ENCODE peak calls at places on chromosomes 6 and 20, in eight cellular contexts. N is OCI-M1; Y is choroid plexus epithelial cell; M is sciatic nerve; U is T-helper 17 cell; B is SJSA1; F is NCI-H1436; H is effector memory CD8-positive, alpha-beta T cell. W is an unnamed sample.
A peak's percentile ranks its signal among the peaks of the same experiment; 100 is the strongest.

GRCh38 chr20:39835040-39835842 is 853.8 kb downstream of the MAFB start:
- DNase-seq in F (no peak), N (no peak), H (no peak), U (no peak), M (no peak), B (no peak), Y (no peak), W (no peak)

GRCh38 chr6:70310063-70310694 is 7.3 kb upstream of the COL9A1 start:
- DNase-seq in M (no peak), U (no peak), F (peak; percentile 1), N (peak; percentile 82), B (peak; percentile 10), Y (peak; percentile 81), H (no peak), W (no peak)

GRCh38 chr6:66226099-66226498 is 519.1 kb upstream of the EYS start:
- DNase-seq in F (no peak), H (no peak), U (no peak), N (no peak), M (no peak), Y (no peak), B (no peak), W (no peak)

GRCh38 chr6:31498748-31499147 is 803 bp downstream of the MICB start:
- DNase-seq in M (no peak), H (no peak), B (no peak), N (no peak), U (no peak), F (no peak), Y (no peak), W (no peak)

GRCh38 chr20:53922901-53923314 is 147.5 kb downstream of the BCAS1 start:
- DNase-seq in N (peak; percentile 76), B (no peak), H (no peak), M (no peak), U (no peak), Y (no peak), F (no peak), W (no peak)

GRCh38 chr20:1381753-1382591 is 10.9 kb downstream of the FKBP1A start:
- DNase-seq in U (no peak), F (no peak), N (peak; percentile 54), M (no peak), B (no peak), Y (no peak), H (no peak), W (no peak)

GRCh38 chr20:21396045-21396893 is 1.1 kb downstream of the NKX2-4 start:
- DNase-seq in N (no peak), Y (no peak), B (no peak), U (no peak), H (no peak), F (no peak), M (no peak), W (no peak)

GRCh38 chr6:71072508-71072907 is 115.6 kb upstream of the B3GAT2 start:
- DNase-seq in Y (peak; percentile 61), N (no peak), B (no peak), M (no peak), U (no peak), H (no peak), F (no peak), W (no peak)

GRCh38 chr6:4291453-4292403 is 156.4 kb upstream of the ECI2 start:
- DNase-seq in N (peak; percentile 63), U (no peak), H (no peak), M (no peak), Y (peak; percentile 84), B (no peak), F (no peak), W (no peak)

GRCh38 chr6:160004419-160005160 is 35.7 kb downstream of the IGF2R start:
- DNase-seq in M (no peak), Y (no peak), U (no peak), B (no peak), F (no peak), H (no peak), N (no peak), W (no peak)

GRCh38 chr6:26224940-26225847 is 138.0 kb downstream of the HFE start:
- DNase-seq in F (peak; percentile 78), Y (peak; percentile 97), U (no peak), B (peak; percentile 36), M (no peak), H (no peak), N (no peak), W (no peak)

GRCh38 chr20:46739441-46740213 is 30.2 kb downstream of the SLC2A10 start:
- DNase-seq in M (no peak), N (no peak), Y (peak; percentile 37), B (no peak), H (no peak), F (no peak), U (no peak), W (no peak)

GRCh38 chr6:164130151-164130550 is 715.6 kb downstream of the QKI start:
- DNase-seq in U (no peak), H (no peak), Y (no peak), N (no peak), B (no peak), F (peak; percentile 35), M (no peak), W (no peak)

GRCh38 chr6:72286911-72287311 is 335.0 kb upstream of the KCNQ5 start:
- DNase-seq in U (no peak), Y (peak; percentile 91), M (no peak), B (peak; percentile 26), H (no peak), N (no peak), F (no peak), W (no peak)

GRCh38 chr20:51354191-51354768 is 188.2 kb downstream of the NFATC2 start:
- DNase-seq in M (no peak), F (no peak), U (no peak), H (no peak), B (peak; percentile 67), N (no peak), Y (peak; percentile 61), W (no peak)

GRCh38 chr6:141203902-141204575 is 928.7 kb upstream of the GJE1 start:
- DNase-seq in U (no peak), H (no peak), M (no peak), N (no peak), F (no peak), B (peak; percentile 5), Y (peak; percentile 84), W (no peak)

GRCh38 chr20:208937-209566 is 18.0 kb upstream of the DEFB129 start:
- DNase-seq in F (peak; percentile 35), H (peak; percentile 2), Y (peak; percentile 88), B (peak; percentile 12), U (no peak), M (no peak), N (peak; percentile 90), W (peak; percentile 6)

GRCh38 chr20:12049125-12049524 is 131.4 kb downstream of the BTBD3 start:
- DNase-seq in M (no peak), Y (peak; percentile 80), N (no peak), F (no peak), H (no peak), U (no peak), B (no peak), W (no peak)

GRCh38 chr6:39086294-39086693 is 28.7 kb downstream of the SAYSD1 start:
- DNase-seq in B (no peak), F (no peak), U (no peak), H (no peak), M (no peak), N (no peak), Y (no peak), W (peak; percentile 33)

GRCh38 chr6:127148511-127148910 is 30.0 kb downstream of the RSPO3 start:
- DNase-seq in Y (peak; percentile 52), F (no peak), B (no peak), M (no peak), N (no peak), U (no peak), H (no peak), W (no peak)

GRCh38 chr20:52379723-52380336 is 188.3 kb upstream of the ZFP64 start:
- DNase-seq in B (no peak), Y (peak; percentile 51), F (no peak), U (peak; percentile 31), N (peak; percentile 43), H (peak; percentile 21), M (peak; percentile 62), W (no peak)

GRCh38 chr6:291148-291696 is 1.1 kb upstream of the DUSP22 start:
- DNase-seq in M (no peak), Y (peak; percentile 23), F (no peak), N (no peak), B (no peak), H (no peak), U (no peak), W (no peak)

GRCh38 chr20:13268943-13269342 is 47.9 kb downstream of the ISM1 start:
- DNase-seq in U (no peak), Y (no peak), F (no peak), B (no peak), M (no peak), H (no peak), N (no peak), W (no peak)

GRCh38 chr20:61112515-61112914 is 139.5 kb upstream of the CDH4 start:
- DNase-seq in U (no peak), H (no peak), M (no peak), N (no peak), Y (no peak), F (no peak), B (no peak), W (no peak)

GRCh38 chr6:56671160-56671559 is 28.5 kb upstream of the DST start:
- DNase-seq in B (no peak), N (peak; percentile 39), H (no peak), F (no peak), Y (no peak), M (no peak), U (no peak), W (no peak)

GRCh38 chr20:18258126-18258860 is 30.0 kb upstream of the ZNF133 start:
- DNase-seq in N (no peak), B (no peak), U (no peak), M (no peak), H (no peak), F (no peak), Y (no peak), W (no peak)

GRCh38 chr6:84411060-84411629 is 183.7 kb upstream of the CEP162 start:
- DNase-seq in H (no peak), B (peak; percentile 65), Y (peak; percentile 60), M (no peak), F (peak; percentile 55), N (no peak), U (no peak), W (no peak)

GRCh38 chr20:1471242-1471641 is 4.6 kb upstream of the NSFL1C start:
- DNase-seq in H (no peak), U (no peak), N (no peak), M (no peak), Y (no peak), B (no peak), F (no peak), W (no peak)

GRCh38 chr6:144543006-144543871 is 258.1 kb downstream of the UTRN start:
- DNase-seq in H (no peak), F (no peak), U (no peak), B (peak; percentile 45), M (no peak), N (peak; percentile 99), Y (no peak), W (no peak)

GRCh38 chr20:36074983-36075382 is 79.6 kb upstream of the EPB41L1 start:
- DNase-seq in M (no peak), F (no peak), H (no peak), B (no peak), U (no peak), Y (peak; percentile 53), N (no peak), W (no peak)

GRCh38 chr20:25699914-25700313 is 3.3 kb upstream of the ZNF337 start:
- DNase-seq in M (no peak), U (no peak), N (peak; percentile 41), H (no peak), Y (peak; percentile 27), F (no peak), B (no peak), W (no peak)

GRCh38 chr6:118705799-118706481 is 54.5 kb upstream of the CEP85L start:
- DNase-seq in B (peak; percentile 50), H (no peak), N (peak; percentile 79), F (no peak), M (no peak), Y (peak; percentile 89), U (no peak), W (peak; percentile 12)

GRCh38 chr6:87755697-87756671 is 54.0 kb upstream of the AKIRIN2 start:
- DNase-seq in H (no peak), F (no peak), M (no peak), Y (peak; percentile 21), N (peak; percentile 73), U (no peak), B (peak; percentile 60), W (no peak)

GRCh38 chr6:13302291-13302690 is 26.0 kb downstream of the TBC1D7 start:
- DNase-seq in N (no peak), B (no peak), F (no peak), M (no peak), Y (no peak), H (no peak), U (no peak), W (no peak)

W was measured in stimulated activated naive B cell treated with anti-CD40 and anti-IgM and Interleukin-4, amounts not matched to agents 10 μg/mL and 1 μg/mL and 100 μg/mL, for 72 hours.